ENCODE peak calls at places on chromosomes 1 and 21, in five cellular contexts. D is CD8-positive, alpha-beta T cell; P is colonic mucosa; V is HCT116; Y is foreskin fibroblast. S is an unnamed sample.
A peak's percentile ranks its signal among the peaks of the same experiment; 100 is the strongest.

GRCh38 chr1:45643978-45644377 is 20.1 kb upstream of the CCDC17 start:
- DNase-seq in P (peak; percentile 54), Y (no peak), V (peak; percentile 8), D (no peak), S (peak; percentile 24)

GRCh38 chr1:60970081-60970509 is 112.3 kb upstream of the NFIA start:
- DNase-seq in D (no peak), P (no peak), V (no peak), Y (no peak), S (peak; percentile 71)

GRCh38 chr1:242847390-242847993 is 323.0 kb upstream of the PLD5 start:
- DNase-seq in V (no peak), Y (no peak), P (no peak), D (no peak), S (peak; percentile 7)

GRCh38 chr1:197786280-197786679 is 11.0 kb upstream of the DENND1B start:
- DNase-seq in Y (no peak), D (no peak), P (no peak), V (no peak), S (no peak)

GRCh38 chr1:15997637-15998280 is 6.3 kb upstream of the SRARP start:
- DNase-seq in Y (no peak), V (no peak), D (no peak), P (no peak), S (no peak)

GRCh38 chr1:71339238-71339637 is 258.4 kb upstream of the ZRANB2 start:
- DNase-seq in P (no peak), Y (no peak), D (no peak), V (no peak), S (no peak)

GRCh38 chr1:15852036-15852827 is 4.7 kb downstream of the SPEN start:
- DNase-seq in V (no peak), P (no peak), D (no peak), Y (no peak), S (no peak)

GRCh38 chr1:162165528-162165927 is 96.0 kb downstream of the NOS1AP start:
- DNase-seq in Y (no peak), P (no peak), D (no peak), V (no peak), S (no peak)

GRCh38 chr1:175373786-175374623 is 181.4 kb upstream of the KIAA0040 start:
- DNase-seq in V (peak; percentile 13), Y (no peak), P (peak; percentile 23), D (no peak), S (peak; percentile 12)

GRCh38 chr1:175377394-175377793 is 184.8 kb upstream of the KIAA0040 start:
- DNase-seq in D (no peak), P (no peak), V (no peak), Y (no peak), S (no peak)

DNA sequence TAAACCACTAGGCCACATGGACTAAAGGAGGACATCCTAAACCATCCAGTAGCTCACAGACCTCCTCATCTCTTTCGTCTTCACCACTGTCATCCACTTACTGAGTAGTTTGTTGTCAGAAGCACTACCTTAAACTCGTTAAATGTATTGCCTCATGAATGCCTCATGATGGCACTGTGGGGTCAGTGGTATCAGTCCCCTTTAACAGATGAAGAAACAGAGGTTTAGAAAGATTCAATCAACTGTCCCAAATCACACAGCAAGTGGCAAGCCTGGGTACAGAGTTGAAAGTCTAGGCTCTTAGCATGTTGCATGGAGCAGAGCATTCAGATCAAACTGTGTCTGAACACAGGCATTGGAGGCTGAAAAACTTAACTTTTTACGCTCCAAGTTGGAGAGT is 183.6 kb upstream of the KIAA0040 start:
- DNase-seq in Y (no peak), V (peak; percentile 26), D (no peak), P (no peak), S (peak; percentile 6)
- TF ChIP-seq CTCF in Y (no peak), V (peak; percentile 48), D (no peak), P (no peak), S (peak; percentile 11)

GRCh38 chr1:206684003-206684402 is 702 bp upstream of the MAPKAPK2 start:
- DNase-seq in Y (no peak), V (no peak), P (no peak), D (no peak), S (no peak)
- H3K4me3 ChIP-seq in Y (peak overlapping the region; percentile 72), V (peak overlapping the region; percentile 92), P (peak overlapping the region; percentile 68), D (no peak overlapping the region), S (no peak overlapping the region)

DNA sequence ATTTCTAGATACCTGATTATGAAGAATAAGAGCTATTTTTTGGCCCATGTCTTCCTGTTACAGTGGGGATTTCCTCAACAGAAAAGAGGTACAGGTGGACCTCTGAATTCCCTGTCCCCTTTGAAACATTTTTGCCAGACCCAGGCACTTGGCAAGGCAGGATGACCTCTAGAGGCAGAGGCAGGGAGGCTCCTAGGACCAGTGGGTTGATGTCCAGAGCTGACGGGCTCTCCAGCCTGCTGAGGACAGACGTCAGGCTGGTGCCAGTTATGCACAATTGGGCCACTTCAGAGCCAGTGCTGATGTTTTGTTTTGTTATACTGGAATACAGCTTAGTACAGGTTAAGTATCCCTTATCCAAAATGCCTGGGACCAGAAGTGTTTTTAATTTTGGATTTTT is 18.5 kb upstream of the A3GALT2 start:
- DNase-seq in Y (no peak), P (no peak), D (no peak), V (no peak), S (peak; percentile 48)
- TF ChIP-seq CTCF in Y (no peak), P (no peak), D (no peak), V (no peak), S (peak; percentile 37)

DNA sequence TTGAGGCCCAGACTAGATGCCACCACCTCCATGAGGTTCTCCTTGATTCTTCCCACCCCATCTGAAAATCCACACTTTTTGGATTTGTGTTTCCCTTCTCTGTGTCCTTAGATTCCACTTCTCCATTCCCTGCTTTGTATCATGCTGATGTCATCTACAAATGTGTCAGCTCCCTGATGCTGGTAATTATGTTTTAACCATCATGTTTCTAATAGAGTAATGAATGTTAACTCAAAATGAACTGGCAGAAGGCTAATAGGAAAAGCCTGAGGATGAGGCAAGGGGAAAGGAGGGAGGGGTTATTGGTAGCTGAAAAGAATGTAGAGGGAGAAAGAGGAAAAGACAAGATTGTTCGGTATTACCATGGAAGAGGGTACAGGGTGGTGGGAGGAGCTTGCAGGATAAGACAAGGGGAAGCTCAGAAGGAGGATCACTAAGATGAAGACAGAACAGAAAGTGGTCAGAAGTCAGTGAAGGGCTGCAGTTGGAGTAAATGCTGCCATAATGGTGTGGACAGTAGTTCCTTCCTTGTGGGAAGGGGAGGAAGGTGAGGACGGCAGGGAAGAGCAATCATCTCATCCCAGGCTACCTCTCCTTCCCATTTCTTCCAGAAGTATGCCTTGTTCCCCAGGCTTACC is 150.9 kb downstream of the ZC3H11B start:
- DNase-seq in V (no peak), P (no peak), Y (no peak), D (no peak), S (no peak)
- H3K4me3 ChIP-seq in V (no peak overlapping the region), P (no peak overlapping the region), Y (no peak overlapping the region), D (no peak overlapping the region), S (no peak overlapping the region)

GRCh38 chr1:234578735-234579134 is 31.2 kb downstream of the IRF2BP2 start:
- DNase-seq in D (no peak), V (no peak), Y (no peak), P (no peak), S (no peak)
- TF ChIP-seq CTCF in D (no peak), V (no peak), Y (no peak), P (no peak), S (no peak)

DNA sequence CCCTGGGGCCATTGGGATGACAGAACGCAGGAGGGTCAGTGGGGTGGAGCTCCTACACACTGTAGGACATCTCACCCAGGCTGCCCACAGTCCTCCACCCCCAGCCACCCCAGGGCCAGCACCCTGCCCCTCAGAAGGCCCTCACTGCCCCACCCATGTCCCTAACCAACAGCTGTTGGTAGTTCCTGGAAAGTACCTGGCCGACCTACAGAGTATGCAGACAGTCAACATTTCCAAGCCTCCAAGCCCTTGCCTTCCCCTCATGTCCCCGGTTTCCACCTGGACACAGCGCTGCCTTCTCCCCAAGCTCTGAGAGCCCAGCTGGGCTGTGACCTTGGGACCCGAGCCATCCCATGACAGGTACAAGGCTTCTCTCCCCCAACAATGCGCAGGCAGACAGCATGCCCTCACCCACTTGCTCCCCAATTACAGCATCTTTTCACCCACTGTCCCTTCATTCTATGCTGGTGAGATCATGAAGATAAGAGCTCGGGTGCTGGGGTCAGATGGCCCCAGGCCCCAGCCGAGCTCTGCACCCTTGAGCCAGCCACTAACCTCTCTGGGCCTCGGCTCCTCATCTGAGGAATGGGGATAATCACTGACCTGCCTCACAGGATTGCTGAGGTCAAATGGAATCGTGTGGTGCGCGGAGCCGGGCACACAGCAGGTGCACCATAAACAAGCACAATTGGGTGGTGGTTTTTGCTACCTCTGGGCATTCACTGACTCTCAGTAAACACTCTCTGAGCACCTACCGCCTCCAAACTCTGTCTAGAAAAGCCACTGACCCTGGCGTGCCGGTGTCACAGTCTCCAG is 11.2 kb downstream of the LAPTM5 start:
- DNase-seq in V (no peak), D (no peak), P (peak; percentile 47), Y (no peak), S (no peak)
- H3K4me3 ChIP-seq in V (no peak overlapping the region), D (peak overlapping the region; percentile 22), P (no peak overlapping the region), Y (no peak overlapping the region), S (no peak overlapping the region)

GRCh38 chr1:39639333-39640130 is at the start of gene HEYL:
- DNase-seq in Y (no peak), D (peak; percentile 34), P (peak; percentile 77), V (peak; percentile 65), S (peak; percentile 50)
- TF ChIP-seq CTCF in Y (peak; percentile 19), D (no peak), P (peak; percentile 15), V (peak; percentile 58), S (peak; percentile 55)

GRCh38 chr21:33622253-33622652 is 19.3 kb downstream of the CRYZL1 start:
- DNase-seq in Y (no peak), V (no peak), P (no peak), D (no peak), S (no peak)
- H3K4me3 ChIP-seq in Y (no peak overlapping the region), V (no peak overlapping the region), P (no peak overlapping the region), D (no peak overlapping the region), S (no peak overlapping the region)

S was measured in choroid plexus epithelial cell.